ENCODE peak calls at places on chromosomes 2 and 18, in nine cellular contexts. T is aorta; Z is NT2/D1; S is colonic mucosa; E is mesenchymal stem cell; H is CD4-positive, alpha-beta T cell; Q is CD4-positive, alpha-beta memory T cell; R is A673; A is effector memory CD4-positive, alpha-beta T cell. I is an unnamed sample.

GRCh38 chr2:217878865-217879595 is 123.8 kb downstream of the TNS1 start:
- DNase-seq in T (no peak), Z (no peak), S (no peak), E (no peak), H (no peak), Q (no peak), R (no peak), A (no peak), I (no peak)

GRCh38 chr2:42060718-42061619 is 13.1 kb downstream of the PKDCC start:
- DNase-seq in T (peak; percentile 84), Z (no peak), S (peak; percentile 83), E (peak; percentile 46), H (no peak), Q (no peak), R (peak; percentile 85), A (no peak), I (no peak)

GRCh38 chr2:121284424-121285076 is 452 bp downstream of the TFCP2L1 start:
- DNase-seq in T (no peak), Z (no peak), S (peak; percentile 41), E (no peak), H (no peak), Q (no peak), R (no peak), A (no peak), I (peak; percentile 60)

GRCh38 chr18:55018602-55019001 is 59.3 kb upstream of the CCDC68 start:
- DNase-seq in T (no peak), Z (no peak), S (no peak), E (peak; percentile 33), H (no peak), Q (no peak), R (peak; percentile 64), A (no peak), I (no peak)

GRCh38 chr2:19357383-19358241 is 811 bp downstream of the OSR1 start:
- DNase-seq in T (peak; percentile 78), Z (no peak), S (no peak), E (peak; percentile 52), H (no peak), Q (no peak), R (no peak), A (no peak), I (no peak)

GRCh38 chr2:12155308-12156061 is 409.1 kb downstream of the LPIN1 start:
- DNase-seq in T (no peak), Z (no peak), S (no peak), E (peak; percentile 86), H (no peak), Q (no peak), R (peak; percentile 81), A (no peak), I (no peak)

GRCh38 chr18:46502444-46502843 is 154.6 kb downstream of the LOXHD1 start:
- DNase-seq in T (no peak), Z (peak; percentile 30), S (no peak), E (no peak), H (no peak), Q (no peak), R (peak; percentile 12), A (no peak), I (no peak)

GRCh38 chr18:33720133-33720532 is 142.1 kb downstream of the ASXL3 start:
- DNase-seq in T (no peak), Z (no peak), S (no peak), E (peak; percentile 88), H (no peak), Q (no peak), R (no peak), A (no peak), I (no peak)

GRCh38 chr2:106919012-106919411 is 33.0 kb upstream of the ST6GAL2 start:
- DNase-seq in T (no peak), Z (no peak), S (no peak), E (no peak), H (no peak), Q (no peak), R (no peak), A (no peak), I (no peak)

DNA sequence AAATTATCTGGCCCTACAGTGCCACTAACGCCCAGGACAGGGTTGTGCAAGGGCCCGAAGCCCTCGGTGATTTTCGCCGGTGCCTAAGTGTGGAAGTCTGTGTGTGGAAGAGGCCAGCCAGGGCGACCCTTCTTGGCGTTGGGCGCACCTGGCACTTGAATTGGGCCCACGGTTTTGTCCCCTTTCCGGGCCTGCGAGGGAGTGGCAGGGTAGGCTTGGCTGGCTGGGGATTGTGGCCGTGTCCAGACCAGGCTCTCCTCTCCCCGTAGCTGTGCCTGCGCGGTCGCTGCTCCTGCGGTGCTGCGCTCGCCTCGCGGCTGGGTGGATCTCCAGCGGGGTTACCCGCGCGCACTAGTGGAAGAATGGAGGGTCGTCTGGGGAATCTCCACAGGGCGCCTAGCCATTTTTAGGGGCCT is 16.2 kb downstream of the EVX2 start:
- DNase-seq in T (no peak), Z (no peak), S (no peak), E (no peak), H (no peak), Q (no peak), R (no peak), A (no peak), I (no peak)
- H3K27me3 ChIP-seq in T (no peaks in the 10 kb centered on the region), Z (no peaks in the 10 kb centered on the region), S (peaks cover 53% of the 10 kb centered on the region), E (peaks cover 97% of the 10 kb centered on the region), H (peaks cover 82% of the 10 kb centered on the region), Q (peaks cover 40% of the 10 kb centered on the region), R (peaks cover 94% of the 10 kb centered on the region), A (peaks cover 55% of the 10 kb centered on the region), I (peaks cover 90% of the 10 kb centered on the region)

DNA sequence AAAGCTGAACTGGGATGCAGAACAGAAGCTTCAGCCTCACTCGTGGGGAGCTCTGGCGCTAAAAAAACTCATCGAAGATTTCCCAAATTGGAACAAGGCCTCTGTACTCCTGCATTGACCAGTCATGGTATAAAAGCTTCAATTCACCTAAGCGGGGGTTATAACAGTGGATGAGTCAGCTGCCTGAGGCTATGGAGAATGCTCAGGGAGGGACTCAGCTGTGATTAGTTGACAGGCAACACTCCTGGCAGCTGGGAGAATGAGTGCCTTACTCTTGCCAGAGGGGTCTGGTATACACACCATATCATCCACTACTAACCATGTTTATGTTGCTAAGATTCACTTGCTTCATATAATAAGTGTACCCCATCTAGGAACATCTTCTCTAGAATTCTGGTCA is 350.6 kb upstream of the VRK2 start:
- DNase-seq in T (no peak), Z (peak; percentile 57), S (no peak), E (peak; percentile 13), H (no peak), Q (no peak), R (peak; percentile 34), A (no peak), I (no peak)
- H3K27me3 ChIP-seq in T (no peaks in the 10 kb centered on the region), Z (no peaks in the 10 kb centered on the region), S (no peaks in the 10 kb centered on the region), E (no peaks in the 10 kb centered on the region), H (no peaks in the 10 kb centered on the region), Q (no peaks in the 10 kb centered on the region), R (no peaks in the 10 kb centered on the region), A (no peaks in the 10 kb centered on the region), I (no peaks in the 10 kb centered on the region)

DNA sequence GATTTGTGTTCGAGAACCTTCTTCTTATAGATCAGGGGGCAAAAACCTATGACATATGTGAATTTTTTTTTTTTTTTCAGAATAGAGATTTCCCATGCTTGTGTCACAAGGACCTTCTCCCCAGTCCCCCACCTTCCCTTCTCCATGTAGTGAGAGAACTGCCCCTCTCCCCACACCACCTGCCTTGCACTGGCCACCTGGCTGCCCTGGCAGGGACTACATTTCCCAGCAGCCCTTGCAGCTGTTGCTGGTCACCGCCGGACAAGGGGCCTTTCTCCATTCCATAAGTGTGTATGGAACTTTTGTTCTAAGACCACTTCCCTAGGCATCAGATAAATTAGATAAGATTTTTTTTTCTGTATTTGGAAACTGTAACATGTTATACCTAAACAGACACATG is 22.2 kb downstream of the MBP start:
- DNase-seq in T (no peak), Z (no peak), S (no peak), E (no peak), H (no peak), Q (no peak), R (no peak), A (no peak), I (no peak)
- H3K27me3 ChIP-seq in T (no peaks in the 10 kb centered on the region), Z (no peaks in the 10 kb centered on the region), S (no peaks in the 10 kb centered on the region), E (no peaks in the 10 kb centered on the region), H (no peaks in the 10 kb centered on the region), Q (no peaks in the 10 kb centered on the region), R (no peaks in the 10 kb centered on the region), A (no peaks in the 10 kb centered on the region), I (no peaks in the 10 kb centered on the region)

DNA sequence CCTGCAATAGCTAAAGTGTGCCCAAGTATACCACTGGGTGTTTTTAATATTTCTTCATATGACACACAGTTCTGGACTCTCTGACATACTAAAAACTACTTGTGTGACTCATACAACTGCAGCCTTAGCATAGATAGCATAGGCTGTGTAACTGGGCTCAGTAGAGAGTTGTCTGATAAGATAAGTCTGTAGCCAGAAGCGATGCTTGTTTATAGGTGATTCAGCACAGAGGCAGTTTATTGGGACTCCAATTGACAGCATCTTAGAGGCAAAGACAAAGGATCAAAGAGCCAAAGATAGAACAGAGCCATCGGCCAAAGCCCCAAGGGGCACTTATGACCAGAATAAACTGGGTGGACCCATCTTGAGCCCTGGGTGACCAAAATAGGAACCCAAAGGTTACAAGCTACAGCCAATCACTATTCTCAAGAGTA is 42.3 kb downstream of the AAK1 start:
- DNase-seq in T (no peak), Z (no peak), S (no peak), E (peak; percentile 86), H (no peak), Q (no peak), R (no peak), A (no peak), I (no peak)
- H3K27me3 ChIP-seq in T (no peaks in the 10 kb centered on the region), Z (no peaks in the 10 kb centered on the region), S (no peaks in the 10 kb centered on the region), E (no peaks in the 10 kb centered on the region), H (no peaks in the 10 kb centered on the region), Q (no peaks in the 10 kb centered on the region), R (no peaks in the 10 kb centered on the region), A (no peaks in the 10 kb centered on the region), I (no peaks in the 10 kb centered on the region)

GRCh38 chr2:202038471-202039277 is 5.0 kb downstream of the FZD7 start:
- DNase-seq in T (no peak), Z (no peak), S (no peak), E (peak; percentile 77), H (no peak), Q (no peak), R (no peak), A (no peak), I (no peak)

GRCh38 chr2:202037086-202037485 is 3.4 kb downstream of the FZD7 start:
- DNase-seq in T (no peak), Z (no peak), S (no peak), E (peak; percentile 43), H (no peak), Q (no peak), R (no peak), A (no peak), I (no peak)

GRCh38 chr2:202035089-202035940 is 1.7 kb downstream of the FZD7 start:
- DNase-seq in T (peak; percentile 91), Z (no peak), S (peak; percentile 55), E (peak; percentile 85), H (no peak), Q (peak; percentile 16), R (peak; percentile 83), A (no peak), I (peak; percentile 70)

GRCh38 chr2:202035941-202036372 is 2.3 kb downstream of the FZD7 start:
- DNase-seq in T (no peak), Z (no peak), S (no peak), E (no peak), H (no peak), Q (no peak), R (no peak), A (no peak), I (no peak)

GRCh38 chr2:202036601-202037037 is 3.0 kb downstream of the FZD7 start:
- DNase-seq in T (no peak), Z (no peak), S (no peak), E (peak; percentile 52), H (no peak), Q (no peak), R (no peak), A (no peak), I (no peak)
- H3K27me3 ChIP-seq in T (no peaks in the 10 kb centered on the region), Z (peaks cover 20% of the 10 kb centered on the region), S (peaks cover 17% of the 10 kb centered on the region), E (peaks cover 19% of the 10 kb centered on the region), H (peaks cover 54% of the 10 kb centered on the region), Q (peaks cover 31% of the 10 kb centered on the region), R (no peaks in the 10 kb centered on the region), A (peaks cover 33% of the 10 kb centered on the region), I (peaks cover 30% of the 10 kb centered on the region)